ENCODE peak calls at places on chromosome 15, in five cellular contexts. N is A549; Z is HCT116; J is ovary; T is effector memory CD4-positive, alpha-beta T cell. L is an unnamed sample.
A peak's percentile ranks its signal among the peaks of the same experiment; 100 is the strongest.

GRCh38 chr15:28125673-28126651 is 26.8 kb upstream of the OCA2 start:
- DNase-seq in N (peak; percentile 53), T (no peak), J (no peak), Z (peak; percentile 33), L (peak; percentile 24)

GRCh38 chr15:33882921-33883320 is 85.4 kb upstream of the CHRM5 start:
- DNase-seq in T (no peak), N (no peak), J (no peak), Z (no peak), L (no peak)

GRCh38 chr15:41951571-41951970 is 20.8 kb downstream of the EHD4 start:
- DNase-seq in N (no peak), Z (no peak), J (no peak), T (no peak), L (no peak)

GRCh38 chr15:66940368-66940767 is 125.0 kb upstream of the SMAD3 start:
- DNase-seq in T (no peak), Z (no peak), N (no peak), J (no peak), L (no peak)

GRCh38 chr15:78840661-78841060 is 29.4 kb upstream of the ADAMTS7 start:
- DNase-seq in N (no peak), Z (no peak), J (no peak), T (no peak), L (no peak)

GRCh38 chr15:100988297-100988696 is 69.1 kb downstream of the LRRK1 start:
- DNase-seq in T (no peak), N (no peak), J (no peak), Z (no peak), L (no peak)

GRCh38 chr15:91468861-91469260 is 368.8 kb downstream of the SV2B start:
- DNase-seq in J (no peak), N (no peak), Z (no peak), T (no peak), L (no peak)

GRCh38 chr15:88690331-88690730 is 51.5 kb downstream of the ISG20 start:
- DNase-seq in T (no peak), Z (no peak), N (no peak), J (no peak), L (no peak)

GRCh38 chr15:78727561-78727960 is 83.7 kb downstream of the ADAMTS7 start:
- DNase-seq in Z (no peak), N (peak; percentile 34), J (no peak), T (no peak), L (no peak)

GRCh38 chr15:99344639-99345038 is 93.4 kb downstream of the LRRC28 start:
- DNase-seq in N (no peak), Z (no peak), J (no peak), T (no peak), L (no peak)

GRCh38 chr15:97745481-97746071 is 214.9 kb upstream of the ARRDC4 start:
- DNase-seq in J (no peak), N (peak; percentile 34), T (no peak), Z (no peak), L (no peak)

GRCh38 chr15:100972975-100973350 is 53.8 kb downstream of the LRRK1 start:
- DNase-seq in J (no peak), N (no peak), T (no peak), Z (no peak), L (no peak)

GRCh38 chr15:64536244-64536836 is 76.0 kb downstream of the ZNF609 start:
- DNase-seq in N (peak; percentile 84), T (no peak), J (no peak), Z (peak; percentile 79), L (peak; percentile 53)

GRCh38 chr15:68407141-68407885 is 24.6 kb downstream of the ITGA11 start:
- DNase-seq in T (no peak), N (no peak), Z (no peak), J (peak; percentile 2), L (no peak)

GRCh38 chr15:92869977-92870644 is 30.0 kb upstream of the CHD2 start:
- DNase-seq in N (no peak), T (no peak), Z (no peak), J (no peak), L (no peak)

GRCh38 chr15:101024709-101025108 is 105.6 kb downstream of the LRRK1 start:
- DNase-seq in J (peak; percentile 8), Z (no peak), N (no peak), T (no peak), L (no peak)

GRCh38 chr15:101179341-101180153 is 72.3 kb downstream of the CHSY1 start:
- DNase-seq in Z (no peak), J (no peak), T (no peak), N (no peak), L (no peak)

GRCh38 chr15:68797589-68798377 is 22.9 kb downstream of the ANP32A start:
- DNase-seq in N (no peak), J (no peak), T (no peak), Z (no peak), L (no peak)

GRCh38 chr15:26614734-26615133 is 158.1 kb downstream of the GABRB3 start:
- DNase-seq in J (no peak), Z (no peak), T (no peak), N (no peak), L (no peak)
- H3K9me3 ChIP-seq in J (peaks cover 1% of the 10 kb centered on the region), Z (peaks cover 36% of the 10 kb centered on the region), T (no peaks in the 10 kb centered on the region), N (peaks cover 18% of the 10 kb centered on the region), L (peaks cover 17% of the 10 kb centered on the region)

GRCh38 chr15:86062646-86063193 is 17.0 kb upstream of the AGBL1 start:
- DNase-seq in T (no peak), N (no peak), Z (no peak), J (no peak), L (no peak)
- H3K9me3 ChIP-seq in T (no peaks in the 10 kb centered on the region), N (no peaks in the 10 kb centered on the region), Z (no peaks in the 10 kb centered on the region), J (no peaks in the 10 kb centered on the region), L (no peaks in the 10 kb centered on the region)

GRCh38 chr15:86055688-86056087 is 24.0 kb upstream of the AGBL1 start:
- DNase-seq in N (no peak), J (no peak), Z (no peak), T (no peak), L (no peak)

GRCh38 chr15:86059851-86060250 is 19.8 kb upstream of the AGBL1 start:
- DNase-seq in T (no peak), Z (no peak), J (no peak), N (no peak), L (no peak)

GRCh38 chr15:86054338-86054737 is 25.3 kb upstream of the AGBL1 start:
- DNase-seq in T (no peak), J (no peak), Z (no peak), N (no peak), L (no peak)
- H3K9me3 ChIP-seq in T (no peaks in the 10 kb centered on the region), J (no peaks in the 10 kb centered on the region), Z (no peaks in the 10 kb centered on the region), N (no peaks in the 10 kb centered on the region), L (peaks cover 4% of the 10 kb centered on the region)

GRCh38 chr15:43006991-43007390 is 86.4 kb upstream of the TTBK2 start:
- DNase-seq in Z (no peak), N (no peak), J (no peak), T (no peak), L (no peak)
- H3K9me3 ChIP-seq in Z (no peaks in the 10 kb centered on the region), N (no peaks in the 10 kb centered on the region), J (no peaks in the 10 kb centered on the region), T (no peaks in the 10 kb centered on the region), L (peaks cover 5% of the 10 kb centered on the region)

L was measured in AG04450.